ENCODE peak calls at places on chromosomes 7 and 10, in five cellular contexts. One of them, this sample, is unnamed.
A peak's percentile ranks its signal among the peaks of the same experiment; 100 is the strongest.

GRCh38 chr10:70758757-70759514 is 26.2 kb downstream of the TBATA start:
- DNase-seq in endothelial cell of umbilical vein: peak; percentile 52
- DNase-seq in GM12878: peak; percentile 17
- DNase-seq in H1: peak; percentile 53
- DNase-seq in HepG2: peak; percentile 52
- DNase-seq in this sample: no peak

GRCh38 chr10:3398825-3399646 is 226.5 kb upstream of the PITRM1 start:
- DNase-seq in endothelial cell of umbilical vein: peak; percentile 48
- DNase-seq in GM12878: no peak
- DNase-seq in H1: no peak
- DNase-seq in HepG2: peak; percentile 84
- DNase-seq in this sample: no peak

GRCh38 chr10:79322616-79323566 is 24.4 kb upstream of the PPIF start:
- DNase-seq in endothelial cell of umbilical vein: no peak
- DNase-seq in GM12878: peak; percentile 46
- DNase-seq in H1: no peak
- DNase-seq in HepG2: no peak
- DNase-seq in this sample: no peak

GRCh38 chr10:123689880-123690279 is 23.7 kb downstream of the GPR26 start:
- DNase-seq in endothelial cell of umbilical vein: no peak
- DNase-seq in GM12878: no peak
- DNase-seq in H1: no peak
- DNase-seq in HepG2: no peak
- DNase-seq in this sample: no peak

GRCh38 chr7:25181537-25181936 is 46.7 kb downstream of the NPVF start:
- DNase-seq in endothelial cell of umbilical vein: no peak
- DNase-seq in GM12878: no peak
- DNase-seq in H1: no peak
- DNase-seq in HepG2: no peak
- DNase-seq in this sample: no peak

GRCh38 chr10:131620314-131620713 is 280.5 kb upstream of the PPP2R2D start:
- DNase-seq in endothelial cell of umbilical vein: no peak
- DNase-seq in GM12878: no peak
- DNase-seq in H1: no peak
- DNase-seq in HepG2: no peak
- DNase-seq in this sample: no peak

GRCh38 chr7:100914879-100915442 is 19.3 kb upstream of the ACHE start:
- DNase-seq in endothelial cell of umbilical vein: no peak
- DNase-seq in GM12878: no peak
- DNase-seq in H1: no peak
- DNase-seq in HepG2: no peak
- DNase-seq in this sample: no peak

GRCh38 chr7:2803342-2803692 is 40.8 kb downstream of the GNA12 start:
- DNase-seq in endothelial cell of umbilical vein: no peak
- DNase-seq in GM12878: no peak
- DNase-seq in H1: no peak
- DNase-seq in HepG2: no peak
- DNase-seq in this sample: no peak

GRCh38 chr7:117320523-117320922 is 2.3 kb downstream of the WNT2 start:
- DNase-seq in endothelial cell of umbilical vein: no peak
- DNase-seq in GM12878: no peak
- DNase-seq in H1: no peak
- DNase-seq in HepG2: no peak
- DNase-seq in this sample: no peak

GRCh38 chr10:82572686-82573226 is 697.8 kb downstream of the NRG3 start:
- DNase-seq in endothelial cell of umbilical vein: no peak
- DNase-seq in GM12878: no peak
- DNase-seq in H1: no peak
- DNase-seq in HepG2: no peak
- DNase-seq in this sample: no peak

GRCh38 chr10:79102056-79102874 is 33.5 kb downstream of the ZMIZ1 start:
- DNase-seq in endothelial cell of umbilical vein: peak; percentile 35
- DNase-seq in GM12878: no peak
- DNase-seq in H1: no peak
- DNase-seq in HepG2: no peak
- DNase-seq in this sample: no peak

GRCh38 chr10:34904191-34904590 is 89.1 kb upstream of the PARD3 start:
- DNase-seq in endothelial cell of umbilical vein: no peak
- DNase-seq in GM12878: no peak
- DNase-seq in H1: no peak
- DNase-seq in HepG2: no peak
- DNase-seq in this sample: no peak

GRCh38 chr7:132584796-132585494 is 8.7 kb upstream of the PLXNA4 start:
- DNase-seq in endothelial cell of umbilical vein: no peak
- DNase-seq in GM12878: no peak
- DNase-seq in H1: no peak
- DNase-seq in HepG2: no peak
- DNase-seq in this sample: no peak

GRCh38 chr7:133029463-133029862 is 52.4 kb downstream of the CHCHD3 start:
- DNase-seq in endothelial cell of umbilical vein: no peak
- DNase-seq in GM12878: no peak
- DNase-seq in H1: no peak
- DNase-seq in HepG2: no peak
- DNase-seq in this sample: no peak

GRCh38 chr7:26787696-26788095 is 76.7 kb downstream of the SKAP2 start:
- DNase-seq in endothelial cell of umbilical vein: no peak
- DNase-seq in GM12878: no peak
- DNase-seq in H1: no peak
- DNase-seq in HepG2: no peak
- DNase-seq in this sample: no peak

GRCh38 chr10:35797187-35797586 is 155.1 kb upstream of the FZD8 start:
- DNase-seq in endothelial cell of umbilical vein: no peak
- DNase-seq in GM12878: no peak
- DNase-seq in H1: no peak
- DNase-seq in HepG2: no peak
- DNase-seq in this sample: no peak

GRCh38 chr10:132676193-132676891 is 109.6 kb downstream of the NKX6-2 start:
- DNase-seq in endothelial cell of umbilical vein: no peak
- DNase-seq in GM12878: no peak
- DNase-seq in H1: no peak
- DNase-seq in HepG2: peak; percentile 7
- DNase-seq in this sample: no peak

GRCh38 chr10:115981056-115981455 is 291.9 kb downstream of the GFRA1 start:
- DNase-seq in endothelial cell of umbilical vein: no peak
- DNase-seq in GM12878: no peak
- DNase-seq in H1: no peak
- DNase-seq in HepG2: no peak
- DNase-seq in this sample: no peak

GRCh38 chr10:36534471-36535002 is 590.9 kb upstream of the ANKRD30A start:
- DNase-seq in endothelial cell of umbilical vein: peak; percentile 82
- DNase-seq in GM12878: no peak
- DNase-seq in H1: no peak
- DNase-seq in HepG2: no peak
- DNase-seq in this sample: no peak

GRCh38 chr7:142925413-142925812 is 8.1 kb downstream of the TRPV5 start:
- DNase-seq in endothelial cell of umbilical vein: no peak
- DNase-seq in GM12878: no peak
- DNase-seq in H1: peak; percentile 23
- DNase-seq in HepG2: no peak
- DNase-seq in this sample: no peak

GRCh38 chr7:99003419-99003818 is 125.1 kb downstream of the TRRAP start:
- DNase-seq in endothelial cell of umbilical vein: no peak
- DNase-seq in GM12878: no peak
- DNase-seq in H1: no peak
- DNase-seq in HepG2: no peak
- DNase-seq in this sample: no peak

GRCh38 chr10:123835575-123835974 is 56.0 kb downstream of the CPXM2 start:
- DNase-seq in endothelial cell of umbilical vein: no peak
- DNase-seq in GM12878: peak; percentile 61
- DNase-seq in H1: no peak
- DNase-seq in HepG2: no peak
- DNase-seq in this sample: no peak

GRCh38 chr7:102284399-102284798 is 2.3 kb upstream of the SH2B2 start:
- DNase-seq in endothelial cell of umbilical vein: no peak
- DNase-seq in GM12878: no peak
- DNase-seq in H1: no peak
- DNase-seq in HepG2: no peak
- DNase-seq in this sample: no peak

GRCh38 chr10:35172574-35172973 is 45.9 kb downstream of the CREM start:
- DNase-seq in endothelial cell of umbilical vein: peak; percentile 98
- DNase-seq in GM12878: no peak
- DNase-seq in H1: no peak
- DNase-seq in HepG2: no peak
- DNase-seq in this sample: no peak

DNA sequence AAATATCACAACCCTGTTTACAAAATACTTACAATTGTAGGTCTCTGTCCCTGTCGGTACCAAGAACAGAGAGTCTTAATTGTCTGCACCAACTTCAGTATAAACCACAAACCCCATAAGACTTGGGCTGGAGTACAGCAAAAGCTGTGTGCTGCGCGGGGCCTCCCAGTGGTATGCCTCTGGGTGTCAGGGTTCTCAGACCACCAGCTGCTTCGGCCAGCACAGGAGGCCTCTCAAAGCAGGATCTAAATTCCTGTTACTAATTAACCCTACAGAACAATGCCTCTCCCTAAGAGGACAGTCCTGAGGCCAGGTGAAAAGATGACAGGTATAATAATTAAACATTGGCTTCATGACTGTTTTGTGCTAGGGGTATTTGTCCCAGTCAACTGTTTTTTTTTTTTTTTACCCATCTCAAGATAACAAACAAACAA is 957 bp upstream of the SVIL start:
- DNase-seq in endothelial cell of umbilical vein: peak; percentile 57
- DNase-seq in GM12878: peak; percentile 27
- DNase-seq in H1: no peak
- DNase-seq in HepG2: peak; percentile 87
- DNase-seq in this sample: no peak
- H3K9ac ChIP-seq in endothelial cell of umbilical vein: peak overlapping the region; percentile 67
- H3K9ac ChIP-seq in GM12878: no peak overlapping the region
- H3K9ac ChIP-seq in H1: no peak overlapping the region
- H3K9ac ChIP-seq in HepG2: peak overlapping the region; percentile 46
- H3K9ac ChIP-seq in this sample: no peak overlapping the region

DNA sequence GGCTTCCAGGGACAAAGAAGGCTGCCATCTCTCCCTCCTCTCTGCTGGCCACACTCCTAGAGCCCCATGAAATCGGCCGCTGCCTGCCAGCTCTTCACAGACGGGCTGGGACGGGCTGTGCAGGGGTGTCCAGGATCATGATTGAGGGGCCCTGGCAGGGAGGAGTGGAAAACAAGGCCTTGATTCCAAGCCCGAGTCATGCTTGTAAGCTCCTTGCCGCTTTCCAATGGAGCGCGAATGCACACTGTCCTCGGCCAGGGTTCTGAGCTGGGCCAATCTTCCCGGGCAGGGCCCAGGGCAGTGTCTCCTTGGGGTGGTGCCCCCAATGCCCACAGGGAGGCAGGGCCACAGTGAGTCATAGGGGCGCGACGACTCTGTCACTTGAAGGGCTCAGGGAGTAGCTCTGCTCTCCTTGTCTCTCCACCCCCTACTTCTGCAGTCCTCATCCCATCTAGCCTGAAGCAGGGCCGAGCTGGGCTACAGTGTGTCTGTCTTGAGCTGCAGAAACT is 186.2 kb upstream of the SVIL start:
- DNase-seq in endothelial cell of umbilical vein: no peak
- DNase-seq in GM12878: no peak
- DNase-seq in H1: no peak
- DNase-seq in HepG2: no peak
- DNase-seq in this sample: no peak
- TF ChIP-seq POLR2AphosphoS5 in endothelial cell of umbilical vein: no peak
- TF ChIP-seq POLR2AphosphoS5 in GM12878: no peak
- TF ChIP-seq POLR2AphosphoS5 in H1: no peak
- TF ChIP-seq POLR2AphosphoS5 in HepG2: no peak
- TF ChIP-seq POLR2AphosphoS5 in this sample: no peak

GRCh38 chr7:1668486-1668931 is 1.6 kb upstream of the ELFN1 start:
- DNase-seq in endothelial cell of umbilical vein: no peak
- DNase-seq in GM12878: no peak
- DNase-seq in H1: no peak
- DNase-seq in HepG2: no peak
- DNase-seq in this sample: no peak

GRCh38 chr7:1669486-1669951 is 558 bp upstream of the ELFN1 start:
- DNase-seq in endothelial cell of umbilical vein: no peak
- DNase-seq in GM12878: no peak
- DNase-seq in H1: no peak
- DNase-seq in HepG2: no peak
- DNase-seq in this sample: no peak

GRCh38 chr7:1669954-1670893 is at the start of gene ELFN1:
- DNase-seq in endothelial cell of umbilical vein: no peak
- DNase-seq in GM12878: no peak
- DNase-seq in H1: peak; percentile 47
- DNase-seq in HepG2: no peak
- DNase-seq in this sample: no peak

GRCh38 chr7:1667566-1668485 is 2.3 kb upstream of the ELFN1 start:
- DNase-seq in endothelial cell of umbilical vein: no peak
- DNase-seq in GM12878: no peak
- DNase-seq in H1: no peak
- DNase-seq in HepG2: no peak
- DNase-seq in this sample: no peak

DNA sequence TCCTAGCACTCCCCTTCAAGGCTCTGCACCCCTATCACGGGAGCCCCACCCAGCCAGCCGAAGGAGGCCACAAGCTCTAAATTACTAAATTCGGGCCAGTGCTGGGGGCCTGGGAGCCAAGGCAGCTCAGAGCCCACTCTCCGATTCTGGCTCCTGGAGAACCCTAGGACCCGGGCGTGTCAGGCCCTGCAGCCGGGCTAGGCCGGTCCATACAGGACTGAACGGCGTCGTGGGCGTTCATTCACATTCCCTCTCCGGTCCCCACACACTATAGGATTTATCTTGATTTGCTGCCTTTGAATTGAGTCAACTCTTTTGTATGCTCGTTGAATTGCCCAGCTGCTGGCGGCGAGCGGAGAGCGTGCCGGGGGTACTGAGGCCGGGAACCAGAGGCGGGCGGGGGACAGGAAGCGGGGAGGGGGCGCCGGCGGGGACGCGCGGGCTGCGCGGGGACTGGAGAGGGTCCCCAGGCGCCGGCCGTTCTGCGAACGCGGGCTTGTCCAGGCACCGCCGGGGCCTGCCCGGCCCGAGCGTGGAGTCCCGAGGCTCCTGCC is 1.1 kb upstream of the ELFN1 start:
- DNase-seq in endothelial cell of umbilical vein: no peak
- DNase-seq in GM12878: no peak
- DNase-seq in H1: no peak
- DNase-seq in HepG2: no peak
- DNase-seq in this sample: no peak
- TF ChIP-seq EZH2 in endothelial cell of umbilical vein: no peak
- TF ChIP-seq EZH2 in GM12878: no peak
- TF ChIP-seq EZH2 in H1: peak; percentile 78
- TF ChIP-seq EZH2 in HepG2: no peak
- TF ChIP-seq EZH2 in this sample: no peak

DNA sequence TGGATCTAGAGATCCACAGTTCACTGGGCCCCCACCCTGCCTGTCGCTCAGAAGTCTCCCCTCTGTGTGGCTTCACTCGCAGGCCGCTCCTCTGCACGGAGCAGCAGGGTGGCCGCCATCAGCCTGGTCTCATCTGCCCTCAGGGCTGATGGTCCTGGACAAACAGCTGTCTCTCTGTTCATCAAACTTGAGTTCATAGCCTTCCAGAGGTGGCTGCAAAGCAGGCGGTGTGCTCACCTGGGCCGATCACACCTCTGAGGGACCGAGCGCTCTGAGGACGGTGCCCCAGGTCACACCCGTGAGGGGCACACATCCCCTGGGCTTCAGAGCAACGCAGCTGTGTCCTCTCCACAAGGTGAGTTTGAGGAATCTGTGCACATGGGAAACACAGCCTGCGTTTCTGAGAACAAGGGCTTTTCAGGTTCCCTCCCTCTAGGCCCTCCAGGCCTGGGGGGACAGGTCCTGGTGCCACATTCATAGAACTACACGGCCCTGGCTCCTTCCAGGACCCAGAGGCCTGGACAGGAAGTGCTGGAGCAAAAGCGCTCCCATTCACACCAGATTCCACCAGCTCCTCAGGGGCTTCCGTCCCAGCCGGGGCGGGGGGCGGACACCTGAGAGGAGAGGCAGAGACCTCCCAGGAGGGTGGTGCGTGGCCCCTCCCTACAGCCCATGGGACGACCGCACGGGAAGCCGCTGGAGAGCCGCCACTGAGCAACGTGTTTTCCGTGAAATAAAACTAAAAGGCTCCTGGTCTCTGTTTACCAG is 31.2 kb upstream of the FAM20C start:
- DNase-seq in endothelial cell of umbilical vein: no peak
- DNase-seq in GM12878: no peak
- DNase-seq in H1: no peak
- DNase-seq in HepG2: no peak
- DNase-seq in this sample: no peak
- H3K9ac ChIP-seq in endothelial cell of umbilical vein: no peak overlapping the region
- H3K9ac ChIP-seq in GM12878: no peak overlapping the region
- H3K9ac ChIP-seq in H1: no peak overlapping the region
- H3K9ac ChIP-seq in HepG2: no peak overlapping the region
- H3K9ac ChIP-seq in this sample: no peak overlapping the region

This sample was measured in SK-N-MC.